ENCODE peak calls at places on chromosomes 2 and 18, in nine cellular contexts. P is Peyer's patch, V is spleen, S is IMR-90, M is HepG2, L is HCT116, H is transverse colon, A is tibial nerve, C is uterus. O is an unnamed sample.
A peak's percentile ranks its signal among the peaks of the same experiment; 100 is the strongest.

GRCh38 chr18:35716169-35716831 is 134.8 kb downstream of the GALNT1 start:
- DNase-seq in S (no peak), A (no peak), P (no peak), H (no peak), C (no peak), V (no peak), M (peak; percentile 87), L (no peak), O (no peak)

GRCh38 chr2:63189026-63189425 is 138.4 kb downstream of the OTX1 start:
- DNase-seq in V (no peak), C (no peak), S (peak; percentile 44), M (peak; percentile 71), H (peak; percentile 8), P (no peak), L (peak; percentile 54), A (no peak), O (no peak)

GRCh38 chr2:126804347-126804746 is 94.3 kb upstream of the TEX51 start:
- DNase-seq in S (no peak), V (no peak), L (no peak), A (no peak), H (no peak), P (no peak), C (no peak), M (no peak), O (no peak)

GRCh38 chr2:128252501-128252900 is 66.2 kb downstream of the HS6ST1 start:
- DNase-seq in A (no peak), C (no peak), P (no peak), M (no peak), L (no peak), V (no peak), H (no peak), S (no peak), O (no peak)

GRCh38 chr2:195320416-195320973 is 336.5 kb upstream of the SLC39A10 start:
- DNase-seq in A (no peak), S (no peak), H (no peak), M (no peak), P (no peak), V (no peak), L (no peak), C (no peak), O (no peak)

GRCh38 chr2:70789304-70790078 is 952 bp downstream of the FIGLA start:
- DNase-seq in S (peak; percentile 25), A (peak; percentile 57), L (peak; percentile 46), C (peak; percentile 22), M (peak; percentile 58), P (peak; percentile 55), H (peak; percentile 36), V (peak; percentile 86), O (no peak)

GRCh38 chr2:194087089-194087488 is 1569.9 kb upstream of the SLC39A10 start:
- DNase-seq in S (no peak), C (no peak), V (no peak), H (no peak), L (no peak), A (no peak), M (no peak), P (no peak), O (no peak)

GRCh38 chr2:138395565-138396306 is 105.8 kb upstream of the SPOPL start:
- DNase-seq in C (no peak), M (no peak), H (no peak), A (no peak), S (peak; percentile 42), V (no peak), L (no peak), P (no peak), O (no peak)

GRCh38 chr2:159921752-159922404 is 123.9 kb upstream of the CD302 start:
- DNase-seq in H (peak; percentile 85), S (peak; percentile 35), L (peak; percentile 52), C (peak; percentile 51), V (peak; percentile 94), A (peak; percentile 59), P (peak; percentile 89), M (peak; percentile 61), O (peak; percentile 27)

GRCh38 chr2:167861574-167862193 is 385.7 kb downstream of the STK39 start:
- DNase-seq in P (no peak), M (no peak), C (no peak), L (no peak), A (no peak), V (no peak), S (no peak), H (no peak), O (no peak)

GRCh38 chr2:241334813-241335212 is 19.1 kb downstream of the SEPTIN2 start:
- DNase-seq in V (no peak), L (no peak), M (no peak), S (no peak), A (no peak), H (no peak), C (no peak), P (no peak), O (no peak)

GRCh38 chr2:67400560-67401464 is 3.7 kb downstream of the ETAA1 start:
- DNase-seq in M (peak; percentile 21), H (no peak), L (no peak), P (no peak), C (no peak), A (no peak), S (peak; percentile 71), V (no peak), O (no peak)

GRCh38 chr2:152098033-152098797 is 629 bp downstream of the CACNB4 start:
- DNase-seq in M (no peak), H (peak; percentile 19), A (no peak), L (no peak), S (no peak), C (no peak), P (peak; percentile 53), V (peak; percentile 83), O (no peak)

GRCh38 chr2:200306719-200306968 is 151 bp downstream of the SPATS2L start:
- DNase-seq in S (no peak), C (no peak), P (no peak), V (no peak), L (no peak), M (no peak), A (no peak), H (no peak), O (peak; percentile 16)
- TF ChIP-seq POLR2A in S (no peak), C (no peak), P (no peak), V (no peak), L (no peak), M (no peak), A (peak; percentile 3), H (peak; percentile 3), O (peak; percentile 25)

GRCh38 chr2:144520718-144521487 is 984 bp upstream of the ZEB2 start:
- DNase-seq in V (no peak), C (no peak), L (no peak), S (peak; percentile 62), H (no peak), A (no peak), M (no peak), P (no peak), O (no peak)
- H3K27me3 ChIP-seq in V (no peaks in the 10 kb centered on the region), C (peaks cover 29% of the 10 kb centered on the region), L (peaks cover 18% of the 10 kb centered on the region), S (no peaks in the 10 kb centered on the region), H (peaks cover 97% of the 10 kb centered on the region), A (no peaks in the 10 kb centered on the region), M (peaks cover 77% of the 10 kb centered on the region), P (no peaks in the 10 kb centered on the region), O (no peaks in the 10 kb centered on the region)

GRCh38 chr2:218010838-218011616 is 8.2 kb upstream of the TNS1 start:
- DNase-seq in M (no peak), V (no peak), S (no peak), L (no peak), A (no peak), C (no peak), P (no peak), H (no peak), O (no peak)
- H3K4me3 ChIP-seq in M (no peak overlapping the region), V (peak overlapping the region; percentile 43), S (peak overlapping the region; percentile 95), L (peak overlapping the region; percentile 62), A (peak overlapping the region; percentile 52), C (peak overlapping the region; percentile 49), P (peak overlapping the region; percentile 49), H (no peak overlapping the region), O (peak overlapping the region; percentile 55)

GRCh38 chr2:173963323-173963816 is 1.8 kb downstream of the SP3 start:
- DNase-seq in V (no peak), C (peak; percentile 46), S (peak; percentile 75), A (peak; percentile 41), P (no peak), M (peak; percentile 71), H (peak; percentile 46), L (no peak), O (peak; percentile 18)

GRCh38 chr2:173963817-173964564 is 1.2 kb downstream of the SP3 start:
- DNase-seq in C (peak; percentile 91), S (peak; percentile 76), P (peak; percentile 97), M (peak; percentile 88), A (peak; percentile 85), V (peak; percentile 99), H (peak; percentile 96), L (peak; percentile 75), O (peak; percentile 88)

GRCh38 chr2:173965372-173966025 is at the start of gene SP3:
- DNase-seq in V (peak; percentile 97), H (peak; percentile 97), C (peak; percentile 98), L (peak; percentile 93), M (peak; percentile 96), S (peak; percentile 97), P (peak; percentile 98), A (peak; percentile 96), O (peak; percentile 97)

GRCh38 chr2:173966274-173967098 is 1.3 kb upstream of the SP3 start:
- DNase-seq in P (no peak), A (no peak), C (no peak), S (no peak), M (peak; percentile 94), V (no peak), H (no peak), L (no peak), O (no peak)

GRCh38 chr2:173964565-173965371 is 405 bp downstream of the SP3 start:
- DNase-seq in P (peak; percentile 87), M (peak; percentile 81), V (peak; percentile 97), A (peak; percentile 81), C (peak; percentile 92), H (peak; percentile 89), L (no peak), S (peak; percentile 83), O (peak; percentile 91)
- TF ChIP-seq POLR2A in P (peak; percentile 78), M (peak; percentile 93), V (peak; percentile 73), A (no peak), C (peak; percentile 29), H (peak; percentile 80), L (peak; percentile 23), S (peak; percentile 82), O (no peak)

GRCh38 chr2:237673130-237673921 is 45.9 kb downstream of the LRRFIP1 start:
- DNase-seq in V (peak; percentile 96), L (peak; percentile 75), C (no peak), M (peak; percentile 74), S (peak; percentile 75), H (peak; percentile 75), A (peak; percentile 55), P (peak; percentile 72), O (no peak)
- H3K27me3 ChIP-seq in V (no peaks in the 10 kb centered on the region), L (peaks cover 5% of the 10 kb centered on the region), C (no peaks in the 10 kb centered on the region), M (no peaks in the 10 kb centered on the region), S (no peaks in the 10 kb centered on the region), H (no peaks in the 10 kb centered on the region), A (peaks cover 9% of the 10 kb centered on the region), P (no peaks in the 10 kb centered on the region), O (no peaks in the 10 kb centered on the region)